ENCODE peak calls at places on chromosomes 12 and 14, in eight cellular contexts. K is epithelial cell of prostate, L is astrocyte of the spinal cord, P is NCI-H774, J is endothelial cell of umbilical vein, B is iPS DF 6.9, V is right lobe of liver, O is T47D. U is an unnamed sample.

GRCh38 chr14:81269979-81270375 is 49.2 kb upstream of the GTF2A1 start:
- DNase-seq in K (no peak), L (no peak), P (no peak), J (no peak), B (no peak), V (no peak), O (no peak), U (no peak)

GRCh38 chr12:105014603-105015002 is 28.5 kb downstream of the NOPCHAP1 start:
- DNase-seq in K (no peak), L (no peak), P (no peak), J (no peak), B (no peak), V (no peak), O (no peak), U (no peak)

GRCh38 chr12:45655186-45655585 is 74.3 kb upstream of the ARID2 start:
- DNase-seq in K (peak; percentile 10), L (no peak), P (peak; percentile 38), J (no peak), B (no peak), V (no peak), O (peak; percentile 71), U (no peak)

GRCh38 chr12:51636581-51636980 is 45.5 kb downstream of the SCN8A start:
- DNase-seq in K (peak; percentile 41), L (no peak), P (no peak), J (no peak), B (no peak), V (no peak), O (no peak), U (no peak)

GRCh38 chr14:36863271-36863670 is 201.6 kb downstream of the PAX9 start:
- DNase-seq in K (no peak), L (no peak), P (no peak), J (no peak), B (no peak), V (no peak), O (no peak), U (no peak)

GRCh38 chr12:55736780-55737580 is 5.9 kb upstream of the GDF11 start:
- DNase-seq in K (no peak), L (peak; percentile 70), P (peak; percentile 70), J (peak; percentile 69), B (peak; percentile 98), V (peak; percentile 59), O (peak; percentile 91), U (peak; percentile 92)

GRCh38 chr12:50514526-50515276 is 9.9 kb downstream of the DIP2B start:
- DNase-seq in K (no peak), L (no peak), P (no peak), J (no peak), B (no peak), V (no peak), O (no peak), U (no peak)

GRCh38 chr12:108969622-108970021 is 51.2 kb downstream of the SVOP start:
- DNase-seq in K (no peak), L (no peak), P (no peak), J (no peak), B (no peak), V (no peak), O (no peak), U (no peak)

GRCh38 chr12:13472690-13473089 is 276.2 kb downstream of the EMP1 start:
- DNase-seq in K (no peak), L (peak; percentile 11), P (no peak), J (no peak), B (no peak), V (no peak), O (no peak), U (no peak)

GRCh38 chr12:132321321-132322118 is 7.9 kb downstream of the GALNT9 start:
- DNase-seq in K (no peak), L (no peak), P (no peak), J (no peak), B (no peak), V (no peak), O (no peak), U (no peak)

GRCh38 chr12:102564026-102564425 is 83.7 kb upstream of the IGF1 start:
- DNase-seq in K (peak; percentile 26), L (no peak), P (no peak), J (no peak), B (no peak), V (no peak), O (peak; percentile 95), U (no peak)

GRCh38 chr14:72625689-72626088 is 268.2 kb downstream of the DPF3 start:
- DNase-seq in K (no peak), L (no peak), P (no peak), J (no peak), B (no peak), V (no peak), O (no peak), U (no peak)

GRCh38 chr12:124293286-124294003 is 1.4 kb upstream of the RFLNA start:
- DNase-seq in K (no peak), L (no peak), P (no peak), J (no peak), B (no peak), V (no peak), O (peak; percentile 60), U (no peak)

GRCh38 chr14:54098536-54098935 is 141.9 kb upstream of the BMP4 start:
- DNase-seq in K (no peak), L (no peak), P (no peak), J (no peak), B (no peak), V (no peak), O (no peak), U (no peak)

GRCh38 chr12:54954228-54954627 is 30.3 kb downstream of the TESPA1 start:
- DNase-seq in K (no peak), L (no peak), P (no peak), J (no peak), B (no peak), V (no peak), O (no peak), U (no peak)

GRCh38 chr14:50964683-50965390 is 20.6 kb upstream of the PYGL start:
- DNase-seq in K (peak; percentile 93), L (peak; percentile 96), P (no peak), J (peak; percentile 96), B (no peak), V (no peak), O (peak; percentile 66), U (no peak)

GRCh38 chr14:85471156-85471555 is 58.8 kb upstream of the FLRT2 start:
- DNase-seq in K (no peak), L (peak; percentile 73), P (no peak), J (no peak), B (no peak), V (no peak), O (no peak), U (no peak)

GRCh38 chr14:32507029-32507984 is 178.2 kb downstream of the AKAP6 start:
- DNase-seq in K (peak; percentile 83), L (peak; percentile 89), P (no peak), J (no peak), B (no peak), V (no peak), O (peak; percentile 32), U (no peak)

GRCh38 chr12:175759-176158 is 38.2 kb downstream of the SLC6A12 start:
- DNase-seq in K (no peak), L (no peak), P (no peak), J (no peak), B (no peak), V (no peak), O (no peak), U (no peak)

GRCh38 chr12:106425061-106425706 is 67.6 kb downstream of the POLR3B start:
- DNase-seq in K (no peak), L (no peak), P (no peak), J (no peak), B (no peak), V (no peak), O (no peak), U (no peak)